ENCODE peak calls at places on chromosomes 11 and 22, in seven cellular contexts. K, Q, R, U, Y, B and T are unnamed samples.

GRCh38 chr11:27293500-27294417 is 69.3 kb downstream of the CCDC34 start:
- DNase-seq in K (no peak), Q (no peak), R (no peak), U (no peak), Y (no peak), B (peak; percentile 83), T (no peak)

GRCh38 chr22:31241200-31241599 is 29.1 kb downstream of the LIMK2 start:
- DNase-seq in K (no peak), Q (no peak), R (no peak), U (no peak), Y (no peak), B (peak; percentile 61), T (no peak)

GRCh38 chr11:70205049-70205725 is 2.1 kb downstream of the FADD start:
- DNase-seq in K (no peak), Q (no peak), R (no peak), U (no peak), Y (no peak), B (no peak), T (no peak)

GRCh38 chr11:61335355-61335710 is 2.3 kb downstream of the TKFC start:
- DNase-seq in K (no peak), Q (no peak), R (no peak), U (no peak), Y (no peak), B (no peak), T (no peak)

GRCh38 chr11:132111781-132112380 is 741.5 kb downstream of the NTM start:
- DNase-seq in K (no peak), Q (no peak), R (no peak), U (peak; percentile 86), Y (no peak), B (peak; percentile 68), T (no peak)

GRCh38 chr11:96187779-96188624 is 155.0 kb downstream of the MAML2 start:
- DNase-seq in K (no peak), Q (no peak), R (no peak), U (peak; percentile 84), Y (no peak), B (peak; percentile 88), T (no peak)

GRCh38 chr11:114180301-114181055 is 115.7 kb upstream of the NNMT start:
- DNase-seq in K (peak; percentile 62), Q (peak; percentile 20), R (no peak), U (no peak), Y (no peak), B (peak; percentile 40), T (peak; percentile 13)

GRCh38 chr11:103894034-103894433 is 142.4 kb upstream of the DDI1 start:
- DNase-seq in K (no peak), Q (no peak), R (no peak), U (no peak), Y (no peak), B (no peak), T (no peak)

GRCh38 chr11:90241414-90241813 is 18.6 kb upstream of the CHORDC1 start:
- DNase-seq in K (no peak), Q (no peak), R (no peak), U (no peak), Y (no peak), B (peak; percentile 25), T (no peak)

GRCh38 chr11:18111005-18111404 is 5.1 kb upstream of the SAAL1 start:
- DNase-seq in K (no peak), Q (no peak), R (no peak), U (no peak), Y (no peak), B (no peak), T (no peak)

GRCh38 chr11:36376315-36376887 is 80.3 kb downstream of the PRR5L start:
- DNase-seq in K (peak; percentile 16), Q (no peak), R (no peak), U (no peak), Y (no peak), B (peak; percentile 68), T (no peak)